ENCODE peak calls at places on chromosomes 7 and 10, in eight cellular contexts. Z is effector CD4-positive, alpha-beta T cell; P is globus pallidus; C is caudate nucleus; F is natural killer cell; R is H4; J is EL; S is GM03348. I is an unnamed sample.

GRCh38 chr7:158431055-158431940 is 156.3 kb downstream of the PTPRN2 start:
- DNase-seq in Z (no peak), P (no peak), C (no peak), F (no peak), R (no peak), J (no peak), S (no peak), I (no peak)

GRCh38 chr7:27174077-27175004 is at the start of gene HOXA10:
- DNase-seq in Z (no peak), P (no peak), C (no peak), F (peak; percentile 16), R (no peak), J (peak; percentile 87), S (peak; percentile 89), I (peak; percentile 40)

GRCh38 chr10:95558593-95559320 is 2.4 kb downstream of the SORBS1 start:
- DNase-seq in Z (no peak), P (no peak), C (no peak), F (no peak), R (no peak), J (no peak), S (no peak), I (no peak)

GRCh38 chr7:110399421-110399820 is 691.5 kb upstream of the LRRN3 start:
- DNase-seq in Z (no peak), P (no peak), C (no peak), F (no peak), R (no peak), J (no peak), S (no peak), I (no peak)

GRCh38 chr10:110500515-110500905 is 2.8 kb downstream of the DUSP5 start:
- DNase-seq in Z (no peak), P (no peak), C (no peak), F (no peak), R (no peak), J (peak; percentile 86), S (peak; percentile 56), I (peak; percentile 20)

GRCh38 chr7:45589061-45589460 is 14.9 kb downstream of the ADCY1 start:
- DNase-seq in Z (no peak), P (no peak), C (no peak), F (no peak), R (no peak), J (no peak), S (no peak), I (no peak)

GRCh38 chr7:128066858-128067257 is 35.6 kb upstream of the LRRC4 start:
- DNase-seq in Z (no peak), P (no peak), C (no peak), F (no peak), R (no peak), J (no peak), S (no peak), I (no peak)

GRCh38 chr7:92766461-92767003 is 69.8 kb downstream of the CDK6 start:
- DNase-seq in Z (no peak), P (no peak), C (no peak), F (no peak), R (no peak), J (peak; percentile 36), S (no peak), I (no peak)

GRCh38 chr10:94623572-94623971 is 60.0 kb upstream of the CYP2C18 start:
- DNase-seq in Z (no peak), P (no peak), C (no peak), F (no peak), R (no peak), J (peak; percentile 20), S (no peak), I (peak; percentile 10)

GRCh38 chr7:4831723-4832495 is 29.9 kb downstream of the PAPOLB start:
- DNase-seq in Z (no peak), P (no peak), C (no peak), F (no peak), R (no peak), J (no peak), S (no peak), I (no peak)

GRCh38 chr10:61189912-61190311 is 245.9 kb upstream of the RHOBTB1 start:
- DNase-seq in Z (no peak), P (no peak), C (no peak), F (no peak), R (no peak), J (no peak), S (no peak), I (peak; percentile 6)

GRCh38 chr7:156777364-156778069 is 115.5 kb downstream of the LMBR1 start:
- DNase-seq in Z (no peak), P (no peak), C (no peak), F (no peak), R (no peak), J (no peak), S (no peak), I (no peak)

GRCh38 chr7:28940741-28941385 is 17.3 kb downstream of the TRIL start:
- DNase-seq in Z (no peak), P (no peak), C (no peak), F (no peak), R (no peak), J (no peak), S (no peak), I (no peak)

GRCh38 chr10:48634198-48634983 is 29.5 kb upstream of the ARHGAP22 start:
- DNase-seq in Z (no peak), P (peak; percentile 70), C (no peak), F (no peak), R (peak; percentile 82), J (peak; percentile 54), S (peak; percentile 90), I (no peak)

GRCh38 chr10:78199019-78199418 is 165.4 kb downstream of the RPS24 start:
- DNase-seq in Z (no peak), P (no peak), C (no peak), F (no peak), R (no peak), J (no peak), S (no peak), I (no peak)

GRCh38 chr10:51176976-51177690 is 102.8 kb downstream of the PRKG1 start:
- DNase-seq in Z (no peak), P (no peak), C (no peak), F (no peak), R (no peak), J (peak; percentile 56), S (peak; percentile 64), I (no peak)

GRCh38 chr10:53894145-53894544 is 906.9 kb downstream of the PCDH15 start:
- DNase-seq in Z (no peak), P (no peak), C (no peak), F (no peak), R (no peak), J (no peak), S (no peak), I (no peak)

GRCh38 chr7:35004531-35005096 is 32.7 kb downstream of the DPY19L1 start:
- DNase-seq in Z (no peak), P (peak; percentile 55), C (no peak), F (no peak), R (peak; percentile 41), J (peak; percentile 30), S (no peak), I (peak; percentile 16)

GRCh38 chr10:126171555-126171954 is 216.7 kb downstream of the ADAM12 start:
- DNase-seq in Z (no peak), P (no peak), C (no peak), F (no peak), R (peak; percentile 85), J (peak; percentile 86), S (peak; percentile 82), I (peak; percentile 21)

GRCh38 chr10:51462076-51462779 is 237.2 kb downstream of the CSTF2T start:
- DNase-seq in Z (no peak), P (no peak), C (no peak), F (no peak), R (no peak), J (no peak), S (peak; percentile 2), I (no peak)